ENCODE peak calls at places on chromosomes 6 and 20, in seven cellular contexts. Z is fibroblast of lung, O is PC-3, L is GM23338, I is astrocyte, C is hepatocyte, E is mammary epithelial cell. F is an unnamed sample.

GRCh38 chr6:31114970-31115849 is 610 bp downstream of the PSORS1C1 start:
- DNase-seq in Z (peak), O (peak), L (peak), I (peak), C (peak), E (peak), F (no peak)

GRCh38 chr6:113246186-113246585 is 611.0 kb upstream of the MARCKS start:
- DNase-seq in Z (peak), O (no peak), L (no peak), I (peak), C (no peak), E (no peak), F (no peak)

GRCh38 chr6:89145962-89146747 is at the start of gene PM20D2:
- DNase-seq in Z (peak), O (peak), L (peak), I (peak), C (peak), E (peak), F (peak)

GRCh38 chr6:119096683-119097310 is 18.3 kb upstream of the FAM184A start:
- DNase-seq in Z (peak), O (no peak), L (no peak), I (peak), C (peak), E (peak), F (no peak)

GRCh38 chr6:150924808-150925654 is 59.5 kb downstream of the MTHFD1L start:
- DNase-seq in Z (no peak), O (no peak), L (peak), I (no peak), C (no peak), E (no peak), F (no peak)

GRCh38 chr20:31923388-31924271 is 28.2 kb downstream of the PDRG1 start:
- DNase-seq in Z (no peak), O (no peak), L (peak), I (no peak), C (no peak), E (no peak), F (no peak)

GRCh38 chr20:41692479-41693135 is 74.4 kb upstream of the CHD6 start:
- DNase-seq in Z (peak), O (no peak), L (peak), I (peak), C (peak), E (peak), F (peak)

GRCh38 chr6:41426888-41427641 is 91.7 kb downstream of the NCR2 start:
- DNase-seq in Z (no peak), O (no peak), L (peak), I (no peak), C (no peak), E (no peak), F (no peak)

GRCh38 chr6:7058250-7058923 is 49.4 kb upstream of the RREB1 start:
- DNase-seq in Z (peak), O (peak), L (no peak), I (peak), C (peak), E (peak), F (no peak)

GRCh38 chr6:49050606-49051005 is 412.4 kb downstream of the MMUT start:
- DNase-seq in Z (no peak), O (peak), L (no peak), I (no peak), C (no peak), E (no peak), F (no peak)

GRCh38 chr20:640674-641515 is 12.1 kb downstream of the SRXN1 start:
- DNase-seq in Z (no peak), O (no peak), L (no peak), I (no peak), C (no peak), E (no peak), F (no peak)

GRCh38 chr6:43579171-43579570 is 3.2 kb downstream of the POLH start:
- DNase-seq in Z (no peak), O (no peak), L (no peak), I (peak), C (no peak), E (peak), F (no peak)

GRCh38 chr6:161033667-161034066 is 42.1 kb downstream of the MAP3K4 start:
- DNase-seq in Z (no peak), O (no peak), L (no peak), I (peak), C (no peak), E (peak), F (no peak)

GRCh38 chr6:92848901-92849300 is 570.5 kb downstream of the EPHA7 start:
- DNase-seq in Z (no peak), O (no peak), L (peak), I (no peak), C (no peak), E (no peak), F (no peak)

GRCh38 chr6:148890091-148890490 is 143.3 kb downstream of the UST start:
- DNase-seq in Z (no peak), O (no peak), L (no peak), I (no peak), C (no peak), E (no peak), F (no peak)

GRCh38 chr20:53646550-53646949 is 52.9 kb upstream of the ZNF217 start:
- DNase-seq in Z (no peak), O (no peak), L (no peak), I (no peak), C (no peak), E (no peak), F (no peak)

DNA sequence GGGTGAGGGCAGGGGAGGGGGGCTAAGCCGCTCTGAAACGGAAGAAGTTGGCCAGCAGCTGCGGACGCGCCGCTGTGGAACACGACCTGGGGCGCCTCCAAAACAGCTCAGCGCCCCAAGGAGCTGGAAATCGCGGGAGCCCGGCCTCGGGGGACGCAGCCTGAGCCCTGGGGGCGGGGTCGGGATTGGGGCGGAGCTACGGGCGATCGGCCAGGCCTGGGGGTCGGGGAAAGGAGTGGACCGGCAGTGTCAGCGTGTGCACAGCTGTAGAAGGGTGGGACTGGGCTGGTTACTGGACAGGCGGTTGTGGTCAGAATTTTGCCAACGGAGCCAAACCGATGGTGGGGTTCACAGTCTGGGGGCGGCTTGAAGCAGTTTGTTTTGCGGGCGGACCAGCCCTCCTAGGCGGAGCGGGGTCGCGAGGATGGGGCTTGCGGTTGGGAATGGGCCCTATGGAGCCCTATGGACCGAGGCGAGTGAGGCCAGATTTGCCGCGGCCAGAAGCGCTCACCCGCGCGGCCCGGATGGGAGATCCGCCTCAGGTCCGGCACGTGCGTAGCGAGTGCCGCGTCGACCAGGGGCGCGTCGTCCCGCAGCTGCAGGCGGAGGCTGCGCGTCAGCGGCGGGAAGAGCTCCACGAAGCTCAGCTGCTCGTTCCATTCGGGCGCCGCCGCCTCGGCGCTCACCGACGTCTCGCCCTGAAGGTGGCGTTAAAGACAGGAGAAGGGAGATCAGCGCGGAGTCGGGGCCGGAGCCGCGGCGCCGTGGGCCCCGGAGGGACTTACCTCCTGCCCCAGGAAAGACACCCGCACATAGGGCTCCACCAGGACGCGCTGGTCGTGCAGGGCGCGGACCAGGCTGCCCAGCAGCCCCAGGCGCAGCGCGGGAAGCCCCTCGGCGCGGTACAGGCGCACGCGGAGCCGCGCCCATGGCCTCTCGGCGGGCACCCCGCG is 14.3 kb upstream of the SPAG4 start:
- DNase-seq in Z (peak), O (no peak), L (peak), I (peak), C (peak), E (peak), F (peak)
- TF ChIP-seq EZH2 in Z (peak), O (no peak), L (no peak), I (peak), C (peak), E (no peak), F (no peak)

DNA sequence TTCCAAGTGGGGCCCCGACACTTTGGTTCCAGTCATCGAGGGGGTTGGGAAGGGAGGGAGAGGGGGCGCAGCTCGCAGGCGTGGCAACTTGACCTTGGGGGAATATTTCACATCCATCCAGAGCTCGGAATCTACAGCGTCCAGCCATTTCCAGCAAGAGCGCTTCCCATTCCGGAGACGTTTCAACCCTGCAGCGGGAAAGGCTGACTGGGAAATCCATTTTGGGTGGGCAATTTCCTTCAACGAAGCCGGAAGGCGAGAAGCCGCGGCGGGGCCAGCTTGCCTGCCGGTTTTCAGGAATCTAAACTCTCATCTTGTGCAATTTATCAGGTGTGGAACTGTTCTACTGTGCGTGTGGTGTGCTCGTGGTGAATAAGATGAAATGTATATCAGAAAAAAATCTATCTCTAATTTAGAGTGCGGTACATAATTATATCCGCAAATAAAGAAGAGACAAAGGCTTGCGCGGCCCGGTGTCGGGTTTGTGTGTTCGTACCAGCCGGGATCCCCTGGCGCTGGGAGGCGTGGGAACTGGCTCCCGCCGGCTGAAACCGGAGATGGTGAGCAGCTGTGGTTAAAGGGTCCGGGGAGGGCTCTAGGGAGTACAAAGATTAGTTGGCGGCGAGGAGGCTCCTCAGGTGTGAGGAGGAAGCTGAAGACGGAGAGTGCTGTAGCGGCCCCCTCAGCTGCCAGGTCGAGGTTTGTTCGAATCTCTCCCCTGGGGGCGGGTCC is 4.8 kb downstream of the SLC32A1 start:
- DNase-seq in Z (no peak), O (no peak), L (peak), I (no peak), C (no peak), E (no peak), F (no peak)
- H3K4me2 ChIP-seq in Z (no peak), O (no peak), L (peak), I (no peak), C (no peak), E (no peak), F (no peak)

DNA sequence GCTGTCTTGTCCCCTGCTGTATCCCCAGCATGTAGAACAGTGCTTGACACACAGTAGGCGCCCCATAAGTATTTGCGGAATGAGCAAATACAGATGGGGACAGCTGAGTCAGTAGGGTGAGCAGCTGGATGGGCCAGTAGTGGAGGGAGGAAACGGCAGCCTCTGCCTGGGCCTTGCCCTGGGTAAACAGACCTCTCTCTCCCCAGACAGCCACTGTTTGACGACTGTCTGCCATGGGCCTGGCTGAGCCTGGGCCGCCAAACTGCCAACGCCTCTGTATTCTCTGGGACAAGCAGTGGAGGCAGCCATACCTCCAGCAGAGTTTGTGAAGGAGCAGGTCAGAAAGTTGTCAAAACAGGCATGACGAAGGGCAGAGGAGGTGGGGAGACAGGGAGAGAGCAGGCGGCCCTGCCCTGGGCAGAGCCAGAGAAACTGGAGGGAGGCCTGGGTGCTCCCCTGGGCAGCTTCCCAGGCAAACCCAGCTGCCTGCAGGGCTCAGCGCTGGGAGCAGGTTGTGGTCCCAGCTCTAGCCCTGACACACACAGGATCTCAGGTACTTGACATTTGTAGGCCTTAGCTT is 15.2 kb downstream of the HNF4A start:
- DNase-seq in Z (no peak), O (peak), L (no peak), I (no peak), C (peak), E (no peak), F (no peak)
- TF ChIP-seq EZH2 in Z (no peak), O (no peak), L (no peak), I (no peak), C (no peak), E (no peak), F (no peak)

GRCh38 chr20:34108616-34109174 is 3.3 kb downstream of the EIF2S2 start:
- DNase-seq in Z (no peak), O (no peak), L (no peak), I (no peak), C (no peak), E (peak), F (no peak)

GRCh38 chr20:34110025-34111013 is 1.7 kb downstream of the EIF2S2 start:
- DNase-seq in Z (peak), O (no peak), L (no peak), I (no peak), C (no peak), E (no peak), F (peak)

GRCh38 chr20:34111712-34112599 is at the start of gene EIF2S2:
- DNase-seq in Z (peak), O (peak), L (peak), I (peak), C (peak), E (peak), F (peak)

GRCh38 chr20:34111057-34111711 is 859 bp downstream of the EIF2S2 start:
- DNase-seq in Z (peak), O (peak), L (peak), I (peak), C (peak), E (peak), F (peak)

GRCh38 chr20:34109442-34109841 is 2.6 kb downstream of the EIF2S2 start:
- DNase-seq in Z (no peak), O (no peak), L (no peak), I (no peak), C (no peak), E (no peak), F (no peak)
- H3K4me2 ChIP-seq in Z (no peak), O (peak), L (peak), I (peak), C (peak), E (peak), F (peak)